ENCODE peak calls at places on chromosomes 11 and 22, in seven cellular contexts. M is kidney; I is cardiac fibroblast; T is NB4; U is T follicular helper cell; O is stimulated activated CD4-positive, alpha-beta T cell treated with anti-CD3 and anti-CD28 coated beads, Interleukin-12 subunit alpha, Interleukin-12 subunit beta, amount 100 ng/mL, for 4 hours; E is psoas muscle. D is an unnamed sample.

GRCh38 chr11:110251837-110252236 is 44.6 kb downstream of the RDX start:
- DNase-seq in M (no peak), I (peak; percentile 74), T (no peak), U (no peak), O (no peak), E (no peak), D (peak; percentile 21)

GRCh38 chr11:128524172-128524571 is 63.2 kb downstream of the ETS1 start:
- DNase-seq in M (no peak), I (peak; percentile 54), T (no peak), U (no peak), O (no peak), E (no peak), D (no peak)

GRCh38 chr22:45688606-45689080 is 17.0 kb downstream of the ATXN10 start:
- DNase-seq in M (no peak), I (peak; percentile 87), T (peak; percentile 36), U (no peak), O (no peak), E (no peak), D (no peak)

GRCh38 chr11:131370090-131370751 is at the start of gene NTM:
- DNase-seq in M (no peak), I (no peak), T (no peak), U (no peak), O (no peak), E (peak; percentile 68), D (no peak)

GRCh38 chr11:67458266-67458665 is 3.1 kb downstream of the CABP4 start:
- DNase-seq in M (no peak), I (no peak), T (no peak), U (no peak), O (no peak), E (no peak), D (no peak)

GRCh38 chr11:60753309-60753708 is 3.4 kb upstream of the MS4A15 start:
- DNase-seq in M (no peak), I (no peak), T (no peak), U (no peak), O (no peak), E (no peak), D (no peak)

GRCh38 chr11:70610561-70610960 is 212.2 kb downstream of the CTTN start:
- DNase-seq in M (peak; percentile 45), I (no peak), T (no peak), U (no peak), O (no peak), E (peak; percentile 51), D (peak; percentile 42)

GRCh38 chr11:23509023-23509422 is 648.7 kb upstream of the CCDC179 start:
- DNase-seq in M (no peak), I (peak; percentile 41), T (no peak), U (no peak), O (no peak), E (no peak), D (no peak)

GRCh38 chr11:215581-216037 is 8.1 kb downstream of the RIC8A start:
- DNase-seq in M (peak; percentile 35), I (peak; percentile 22), T (no peak), U (no peak), O (no peak), E (no peak), D (no peak)

GRCh38 chr11:114291847-114292680 is 4.1 kb upstream of the NNMT start:
- DNase-seq in M (no peak), I (peak; percentile 96), T (no peak), U (no peak), O (no peak), E (no peak), D (no peak)

GRCh38 chr11:9982796-9983579 is 311.0 kb downstream of the SBF2 start:
- DNase-seq in M (no peak), I (no peak), T (no peak), U (no peak), O (no peak), E (no peak), D (peak; percentile 76)

GRCh38 chr11:70399681-70400112 is 1.4 kb downstream of the CTTN start:
- DNase-seq in M (peak; percentile 91), I (peak; percentile 96), T (peak; percentile 92), U (no peak), O (no peak), E (peak; percentile 91), D (peak; percentile 38)

D was measured in A673.